ENCODE peak calls at places on chromosomes 12 and 14, in six cellular contexts. One of them, this sample, is unnamed.
A peak's percentile ranks its signal among the peaks of the same experiment; 100 is the strongest.

GRCh38 chr12:54701940-54702592 is 53.9 kb upstream of the DCD start:
- DNase-seq in uterus: no peak
- DNase-seq in cardiac muscle cell: peak; percentile 62
- DNase-seq in H9: no peak
- DNase-seq in RWPE1: peak; percentile 61
- DNase-seq in PC-3: peak; percentile 61
- DNase-seq in this sample: peak; percentile 70

GRCh38 chr14:93963692-93964091 is 12.7 kb downstream of the ASB2 start:
- DNase-seq in uterus: no peak
- DNase-seq in H9: no peak
- DNase-seq in PC-3: no peak
- DNase-seq in cardiac muscle cell: no peak
- DNase-seq in RWPE1: no peak
- DNase-seq in this sample: no peak

GRCh38 chr12:42507031-42507430 is 82.5 kb downstream of the PRICKLE1 start:
- DNase-seq in cardiac muscle cell: no peak
- DNase-seq in RWPE1: no peak
- DNase-seq in H9: no peak
- DNase-seq in uterus: no peak
- DNase-seq in PC-3: no peak
- DNase-seq in this sample: no peak

GRCh38 chr12:49261726-49262125 is 3.2 kb upstream of the TUBA1C start:
- DNase-seq in cardiac muscle cell: no peak
- DNase-seq in RWPE1: no peak
- DNase-seq in uterus: no peak
- DNase-seq in PC-3: no peak
- DNase-seq in H9: no peak
- DNase-seq in this sample: no peak

GRCh38 chr14:72745991-72746980 is 147.6 kb downstream of the DPF3 start:
- DNase-seq in cardiac muscle cell: no peak
- DNase-seq in RWPE1: peak; percentile 19
- DNase-seq in PC-3: peak; percentile 48
- DNase-seq in H9: no peak
- DNase-seq in uterus: no peak
- DNase-seq in this sample: no peak

GRCh38 chr12:111430418-111431353 is 25.0 kb downstream of the SH2B3 start:
- DNase-seq in uterus: no peak
- DNase-seq in H9: no peak
- DNase-seq in PC-3: no peak
- DNase-seq in RWPE1: no peak
- DNase-seq in cardiac muscle cell: no peak
- DNase-seq in this sample: no peak

GRCh38 chr12:104478396-104479140 is 21.8 kb downstream of the CHST11 start:
- DNase-seq in RWPE1: no peak
- DNase-seq in uterus: no peak
- DNase-seq in PC-3: no peak
- DNase-seq in H9: no peak
- DNase-seq in cardiac muscle cell: no peak
- DNase-seq in this sample: no peak

GRCh38 chr14:101781240-101782061 is 19.9 kb downstream of the PPP2R5C start:
- DNase-seq in RWPE1: no peak
- DNase-seq in cardiac muscle cell: peak; percentile 19
- DNase-seq in H9: no peak
- DNase-seq in PC-3: no peak
- DNase-seq in uterus: no peak
- DNase-seq in this sample: peak; percentile 19

GRCh38 chr14:76056128-76056527 is 70.6 kb downstream of the IFT43 start:
- DNase-seq in RWPE1: peak; percentile 8
- DNase-seq in PC-3: peak; percentile 39
- DNase-seq in uterus: no peak
- DNase-seq in cardiac muscle cell: no peak
- DNase-seq in H9: peak; percentile 34
- DNase-seq in this sample: peak; percentile 46

GRCh38 chr14:103385994-103386491 is 828 bp downstream of the MARK3 start:
- DNase-seq in H9: no peak
- DNase-seq in cardiac muscle cell: peak; percentile 60
- DNase-seq in PC-3: peak; percentile 17
- DNase-seq in RWPE1: no peak
- DNase-seq in uterus: no peak
- DNase-seq in this sample: peak; percentile 22

GRCh38 chr14:61355892-61356325 is 34.5 kb downstream of the PRKCH start:
- DNase-seq in cardiac muscle cell: no peak
- DNase-seq in H9: peak; percentile 72
- DNase-seq in RWPE1: peak; percentile 91
- DNase-seq in uterus: peak; percentile 18
- DNase-seq in PC-3: peak; percentile 100
- DNase-seq in this sample: peak; percentile 65

GRCh38 chr14:101933209-101933608 is 31.2 kb upstream of the DYNC1H1 start:
- DNase-seq in cardiac muscle cell: no peak
- DNase-seq in RWPE1: no peak
- DNase-seq in H9: no peak
- DNase-seq in uterus: no peak
- DNase-seq in PC-3: no peak
- DNase-seq in this sample: no peak

GRCh38 chr14:71472281-71472960 is 459.8 kb upstream of the RGS6 start:
- DNase-seq in RWPE1: no peak
- DNase-seq in H9: no peak
- DNase-seq in PC-3: no peak
- DNase-seq in cardiac muscle cell: no peak
- DNase-seq in uterus: no peak
- DNase-seq in this sample: no peak

GRCh38 chr12:76533331-76533730 is 26.2 kb downstream of the OSBPL8 start:
- DNase-seq in H9: no peak
- DNase-seq in PC-3: no peak
- DNase-seq in RWPE1: no peak
- DNase-seq in uterus: no peak
- DNase-seq in cardiac muscle cell: peak; percentile 40
- DNase-seq in this sample: no peak

GRCh38 chr14:104712881-104713734 is 10.9 kb upstream of the ADSS1 start:
- DNase-seq in RWPE1: no peak
- DNase-seq in uterus: no peak
- DNase-seq in PC-3: no peak
- DNase-seq in cardiac muscle cell: no peak
- DNase-seq in H9: no peak
- DNase-seq in this sample: no peak

GRCh38 chr12:118418385-118419057 is 42.2 kb downstream of the SUDS3 start:
- DNase-seq in RWPE1: peak; percentile 52
- DNase-seq in uterus: no peak
- DNase-seq in cardiac muscle cell: no peak
- DNase-seq in PC-3: peak; percentile 61
- DNase-seq in H9: no peak
- DNase-seq in this sample: no peak

GRCh38 chr12:84550518-84550917 is 362.1 kb downstream of the SLC6A15 start:
- DNase-seq in PC-3: no peak
- DNase-seq in uterus: no peak
- DNase-seq in cardiac muscle cell: no peak
- DNase-seq in H9: no peak
- DNase-seq in RWPE1: no peak
- DNase-seq in this sample: no peak

GRCh38 chr12:84554199-84554723 is 358.3 kb downstream of the SLC6A15 start:
- DNase-seq in uterus: no peak
- DNase-seq in PC-3: no peak
- DNase-seq in RWPE1: no peak
- DNase-seq in H9: no peak
- DNase-seq in cardiac muscle cell: no peak
- DNase-seq in this sample: no peak

GRCh38 chr12:84553331-84554117 is 359.1 kb downstream of the SLC6A15 start:
- DNase-seq in cardiac muscle cell: no peak
- DNase-seq in H9: no peak
- DNase-seq in RWPE1: no peak
- DNase-seq in PC-3: no peak
- DNase-seq in uterus: no peak
- DNase-seq in this sample: no peak

GRCh38 chr12:84551373-84551772 is 361.2 kb downstream of the SLC6A15 start:
- DNase-seq in cardiac muscle cell: no peak
- DNase-seq in RWPE1: no peak
- DNase-seq in uterus: no peak
- DNase-seq in PC-3: no peak
- DNase-seq in H9: no peak
- DNase-seq in this sample: no peak
- TF ChIP-seq CTCF in cardiac muscle cell: no peak
- TF ChIP-seq CTCF in RWPE1: no peak
- TF ChIP-seq CTCF in uterus: no peak
- TF ChIP-seq CTCF in PC-3: no peak
- TF ChIP-seq CTCF in H9: no peak
- TF ChIP-seq CTCF in this sample: no peak

GRCh38 chr14:68182492-68182891 is 362.9 kb downstream of the RAD51B start:
- DNase-seq in PC-3: no peak
- DNase-seq in H9: no peak
- DNase-seq in RWPE1: no peak
- DNase-seq in cardiac muscle cell: no peak
- DNase-seq in uterus: no peak
- DNase-seq in this sample: no peak
- H3K27ac ChIP-seq in PC-3: peak overlapping the region; percentile 56
- H3K27ac ChIP-seq in H9: no peak overlapping the region
- H3K27ac ChIP-seq in RWPE1: no peak overlapping the region
- H3K27ac ChIP-seq in cardiac muscle cell: no peak overlapping the region
- H3K27ac ChIP-seq in uterus: peak overlapping the region; percentile 86
- H3K27ac ChIP-seq in this sample: no peak overlapping the region

DNA sequence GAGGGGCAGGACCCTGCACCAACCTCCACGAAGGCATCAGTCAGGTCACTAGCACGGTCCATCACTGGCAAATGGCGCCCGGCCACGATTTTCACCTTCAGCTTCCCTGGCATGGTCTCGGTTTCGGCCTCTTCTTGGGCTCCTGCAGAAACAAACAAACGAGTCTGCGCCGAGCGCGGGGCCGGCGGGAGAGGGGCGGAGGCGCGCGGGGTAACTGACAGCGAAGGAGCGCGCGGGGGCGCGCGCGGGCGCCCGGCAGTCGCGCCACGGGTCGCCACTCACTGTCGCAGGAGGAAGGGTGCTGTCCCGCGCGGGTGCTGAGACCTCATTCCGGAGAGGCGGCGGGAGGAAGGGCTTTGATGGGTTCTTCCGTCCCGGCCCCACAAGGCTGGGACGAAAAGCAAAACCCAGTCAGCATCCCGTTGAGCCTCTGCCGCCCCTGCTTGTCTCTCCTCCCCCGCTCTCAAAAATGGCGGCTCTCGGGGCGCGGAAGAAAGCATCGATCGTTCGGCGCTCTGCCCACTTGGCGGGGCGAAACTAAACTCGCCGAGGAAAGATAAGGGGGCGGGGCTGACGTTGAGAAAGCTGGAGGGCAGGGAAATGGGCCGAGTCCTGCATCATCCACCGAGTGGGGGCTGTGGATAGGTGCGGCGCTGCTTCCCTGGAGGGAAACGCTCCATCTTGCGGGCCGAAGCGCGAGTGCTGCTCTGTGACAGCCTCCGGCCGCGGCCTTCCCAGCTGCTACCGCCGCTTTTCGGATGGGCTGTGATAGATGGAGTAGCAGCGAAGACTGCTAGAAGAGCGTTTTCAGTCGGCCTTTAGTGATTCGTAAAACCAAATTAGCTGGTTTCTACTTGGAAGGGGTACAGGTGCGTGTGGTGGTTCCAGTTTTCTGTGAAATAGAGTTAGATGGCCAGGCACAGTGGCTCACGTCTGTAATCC is at the start of gene C2CD5:
- DNase-seq in H9: peak; percentile 98
- DNase-seq in cardiac muscle cell: peak; percentile 96
- DNase-seq in RWPE1: peak; percentile 85
- DNase-seq in uterus: peak; percentile 97
- DNase-seq in PC-3: peak; percentile 91
- DNase-seq in this sample: peak; percentile 99
- TF ChIP-seq CTCF in H9: peak; percentile 45
- TF ChIP-seq CTCF in cardiac muscle cell: peak; percentile 33
- TF ChIP-seq CTCF in RWPE1: peak; percentile 13
- TF ChIP-seq CTCF in uterus: no peak
- TF ChIP-seq CTCF in PC-3: peak; percentile 17
- TF ChIP-seq CTCF in this sample: peak; percentile 39

GRCh38 chr14:27327095-27327494 is 729.3 kb upstream of the NOVA1 start:
- DNase-seq in RWPE1: no peak
- DNase-seq in H9: no peak
- DNase-seq in cardiac muscle cell: no peak
- DNase-seq in uterus: no peak
- DNase-seq in PC-3: no peak
- DNase-seq in this sample: no peak
- H3K27ac ChIP-seq in RWPE1: no peak overlapping the region
- H3K27ac ChIP-seq in H9: no peak overlapping the region
- H3K27ac ChIP-seq in cardiac muscle cell: no peak overlapping the region
- H3K27ac ChIP-seq in uterus: no peak overlapping the region
- H3K27ac ChIP-seq in PC-3: no peak overlapping the region
- H3K27ac ChIP-seq in this sample: no peak overlapping the region

DNA sequence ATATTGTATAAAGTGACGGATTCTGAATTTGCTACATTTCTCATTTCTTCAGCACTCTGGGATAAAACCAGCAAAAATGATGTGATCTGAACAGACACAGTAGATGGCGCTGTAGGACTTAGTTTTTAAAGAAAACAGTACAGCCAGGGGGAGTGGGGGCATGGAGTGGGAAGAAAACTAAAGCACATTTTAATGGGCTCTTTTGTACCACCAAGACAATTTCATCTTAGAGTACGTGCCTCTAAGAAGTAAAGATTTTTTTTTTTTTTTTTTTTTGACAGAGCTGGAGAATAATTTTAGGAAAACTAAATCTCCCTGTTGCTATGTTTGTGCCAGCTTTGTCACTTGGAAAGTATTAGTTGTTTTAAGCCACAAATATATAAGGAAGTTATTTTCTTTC is 124.4 kb downstream of the RAD51B start:
- DNase-seq in uterus: peak; percentile 65
- DNase-seq in PC-3: peak; percentile 93
- DNase-seq in RWPE1: peak; percentile 50
- DNase-seq in cardiac muscle cell: peak; percentile 87
- DNase-seq in H9: peak; percentile 58
- DNase-seq in this sample: peak; percentile 86
- TF ChIP-seq CTCF in uterus: peak; percentile 95
- TF ChIP-seq CTCF in PC-3: peak; percentile 96
- TF ChIP-seq CTCF in RWPE1: peak; percentile 68
- TF ChIP-seq CTCF in cardiac muscle cell: peak; percentile 61
- TF ChIP-seq CTCF in H9: peak; percentile 85
- TF ChIP-seq CTCF in this sample: peak; percentile 85

GRCh38 chr12:106132175-106133135 is 6.3 kb downstream of the NUAK1 start:
- DNase-seq in H9: no peak
- DNase-seq in uterus: no peak
- DNase-seq in RWPE1: no peak
- DNase-seq in PC-3: peak; percentile 24
- DNase-seq in cardiac muscle cell: no peak
- DNase-seq in this sample: no peak
- H3K27ac ChIP-seq in H9: peak overlapping the region; percentile 72
- H3K27ac ChIP-seq in uterus: peak overlapping the region; percentile 30
- H3K27ac ChIP-seq in RWPE1: peak overlapping the region; percentile 13
- H3K27ac ChIP-seq in PC-3: peak overlapping the region; percentile 83
- H3K27ac ChIP-seq in cardiac muscle cell: no peak overlapping the region
- H3K27ac ChIP-seq in this sample: no peak overlapping the region

GRCh38 chr12:110339184-110339952 is 58.3 kb downstream of the ATP2A2 start:
- DNase-seq in RWPE1: no peak
- DNase-seq in uterus: no peak
- DNase-seq in cardiac muscle cell: no peak
- DNase-seq in H9: no peak
- DNase-seq in PC-3: peak; percentile 71
- DNase-seq in this sample: no peak
- TF ChIP-seq CTCF in RWPE1: no peak
- TF ChIP-seq CTCF in uterus: no peak
- TF ChIP-seq CTCF in cardiac muscle cell: no peak
- TF ChIP-seq CTCF in H9: no peak
- TF ChIP-seq CTCF in PC-3: no peak
- TF ChIP-seq CTCF in this sample: no peak

This sample was measured in A673.